ENCODE peak calls at places on chromosome 7, in four cellular contexts. D, G, M and L are unnamed samples.

GRCh38 chr7:155257482-155258232 is 40.0 kb upstream of the INSIG1 start:
- DNase-seq in D (no peak), G (no peak), M (no peak), L (no peak)

GRCh38 chr7:50957427-50957826 is 174.7 kb upstream of the GRB10 start:
- DNase-seq in D (no peak), G (no peak), M (peak), L (no peak)

GRCh38 chr7:24920702-24921679 is 59.0 kb downstream of the OSBPL3 start:
- DNase-seq in D (no peak), G (no peak), M (no peak), L (no peak)

GRCh38 chr7:40072268-40072667 is 62.2 kb downstream of the MPLKIP start:
- DNase-seq in D (no peak), G (no peak), M (peak), L (no peak)

GRCh38 chr7:54985405-54986360 is 33.1 kb upstream of the EGFR start:
- DNase-seq in D (peak), G (no peak), M (no peak), L (no peak)

GRCh38 chr7:101857358-101857794 is 40.0 kb downstream of the CUX1 start:
- DNase-seq in D (no peak), G (no peak), M (no peak), L (no peak)

GRCh38 chr7:3194501-3195141 is 106.4 kb upstream of the SDK1 start:
- DNase-seq in D (peak), G (peak), M (peak), L (peak)

GRCh38 chr7:155329225-155329624 is 31.5 kb downstream of the INSIG1 start:
- DNase-seq in D (no peak), G (no peak), M (no peak), L (no peak)

GRCh38 chr7:25519962-25520562 is 291.8 kb upstream of the NPVF start:
- DNase-seq in D (no peak), G (no peak), M (no peak), L (no peak)

GRCh38 chr7:22579961-22580360 is 80.0 kb upstream of the STEAP1B start:
- DNase-seq in D (no peak), G (no peak), M (no peak), L (no peak)

GRCh38 chr7:32023353-32023752 is 46.9 kb downstream of the PDE1C start:
- DNase-seq in D (no peak), G (no peak), M (no peak), L (no peak)

GRCh38 chr7:75531359-75531821 is 39.3 kb downstream of the SPDYE5 start:
- DNase-seq in D (peak), G (peak), M (peak), L (no peak)

GRCh38 chr7:26399309-26399610 is 107.6 kb downstream of the SNX10 start:
- DNase-seq in D (peak), G (peak), M (peak), L (no peak)

GRCh38 chr7:40432046-40432445 is 297.2 kb downstream of the SUGCT start:
- DNase-seq in D (no peak), G (no peak), M (no peak), L (no peak)

GRCh38 chr7:29968683-29969457 is 20.7 kb downstream of the SCRN1 start:
- DNase-seq in D (peak), G (no peak), M (peak), L (no peak)

GRCh38 chr7:105932835-105933477 is 30.1 kb upstream of the CDHR3 start:
- DNase-seq in D (peak), G (no peak), M (peak), L (peak)

GRCh38 chr7:23811540-23811939 is 101.5 kb downstream of the STK31 start:
- DNase-seq in D (no peak), G (no peak), M (peak), L (no peak)

GRCh38 chr7:66187894-66188293 is 17.2 kb upstream of the TPST1 start:
- DNase-seq in D (no peak), G (no peak), M (no peak), L (no peak)

GRCh38 chr7:47314728-47315601 is 266.9 kb downstream of the TNS3 start:
- DNase-seq in D (peak), G (no peak), M (peak), L (no peak)

GRCh38 chr7:24536670-24537069 is 36.6 kb upstream of the PALS2 start:
- DNase-seq in D (no peak), G (no peak), M (no peak), L (no peak)

GRCh38 chr7:141945356-141945755 is 1.4 kb downstream of the CLEC5A start:
- DNase-seq in D (no peak), G (no peak), M (no peak), L (no peak)

GRCh38 chr7:155483245-155483644 is 25.3 kb downstream of the EN2 start:
- DNase-seq in D (no peak), G (no peak), M (no peak), L (no peak)

GRCh38 chr7:73717025-73717807 is 2.3 kb downstream of the STX1A start:
- DNase-seq in D (peak), G (no peak), M (no peak), L (no peak)

GRCh38 chr7:51121945-51122425 is 194.6 kb downstream of the COBL start:
- DNase-seq in D (no peak), G (no peak), M (peak), L (peak)

GRCh38 chr7:100446040-100446439 is 9.7 kb upstream of the PPP1R35 start:
- DNase-seq in D (peak), G (no peak), M (no peak), L (no peak)

GRCh38 chr7:88091988-88092675 is 127.7 kb downstream of the SRI start:
- DNase-seq in D (no peak), G (no peak), M (no peak), L (no peak)

GRCh38 chr7:63867127-63867526 is 131.5 kb upstream of the ZNF722 start:
- DNase-seq in D (no peak), G (no peak), M (no peak), L (no peak)

GRCh38 chr7:41979834-41980307 is 257.1 kb downstream of the GLI3 start:
- DNase-seq in D (peak), G (peak), M (peak), L (no peak)

GRCh38 chr7:43461349-43462024 is 121.4 kb upstream of the STK17A start:
- DNase-seq in D (no peak), G (no peak), M (no peak), L (no peak)

GRCh38 chr7:138545123-138545522 is 85.1 kb downstream of the TRIM24 start:
- DNase-seq in D (no peak), G (no peak), M (no peak), L (no peak)

GRCh38 chr7:117212969-117213877 is 109.6 kb downstream of the WNT2 start:
- DNase-seq in D (peak), G (peak), M (peak), L (peak)

GRCh38 chr7:126079581-126079980 is 1150.0 kb upstream of the POT1 start:
- DNase-seq in D (no peak), G (no peak), M (no peak), L (no peak)

GRCh38 chr7:97418312-97418711 is 300.8 kb downstream of the SDHAF3 start:
- DNase-seq in D (no peak), G (peak), M (peak), L (no peak)

GRCh38 chr7:26038201-26038990 is 113.6 kb upstream of the NFE2L3 start:
- DNase-seq in D (no peak), G (no peak), M (no peak), L (no peak)

GRCh38 chr7:31094271-31094670 is 42.2 kb downstream of the ADCYAP1R1 start:
- DNase-seq in D (no peak), G (no peak), M (no peak), L (no peak)

GRCh38 chr7:33886100-33886623 is 19.2 kb upstream of the BMPER start:
- DNase-seq in D (peak), G (peak), M (peak), L (no peak)

GRCh38 chr7:80499350-80499955 is 12.4 kb downstream of the GNAT3 start:
- DNase-seq in D (peak), G (peak), M (peak), L (no peak)

GRCh38 chr7:151631968-151632749 is 112.5 kb upstream of the RHEB start:
- DNase-seq in D (peak), G (peak), M (peak), L (peak)
- H4K8ac ChIP-seq in D (peak), G (no peak), M (peak), L (no peak)

DNA sequence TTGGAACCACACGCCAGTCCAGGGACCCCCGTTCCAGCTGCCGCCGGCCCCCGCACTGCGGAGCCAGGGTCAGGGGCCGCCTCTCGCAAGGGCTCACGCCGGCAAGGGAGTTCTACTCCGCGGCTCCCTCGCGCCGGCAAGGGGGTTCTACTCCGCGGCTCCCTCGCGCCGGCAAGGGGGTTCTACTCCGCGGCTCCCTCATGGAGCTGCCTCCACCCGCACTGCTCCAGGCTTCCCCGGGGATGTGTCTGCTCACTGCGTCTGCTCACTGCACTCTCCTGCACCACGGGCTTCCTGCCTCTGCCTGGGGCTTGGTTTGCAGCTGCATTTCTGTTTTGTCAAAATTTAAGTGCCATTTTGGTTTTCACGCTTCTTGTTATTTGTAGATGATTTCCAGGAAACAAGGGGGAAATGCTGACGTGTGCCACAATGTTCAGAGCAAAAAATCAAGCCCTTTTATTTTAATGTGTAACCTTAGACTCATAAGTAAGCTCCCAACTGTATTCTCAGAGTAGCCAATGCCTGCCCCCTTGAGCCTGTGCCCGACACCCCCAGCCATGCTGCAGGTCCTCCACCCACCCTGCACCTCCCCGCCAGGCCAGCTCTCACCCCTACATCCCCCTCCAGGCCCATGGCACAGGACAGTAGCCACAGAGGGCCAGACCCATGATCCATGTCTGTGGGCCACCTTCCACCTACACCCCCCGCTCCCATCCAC is 246.2 kb downstream of the MAD1L1 start:
- DNase-seq in D (no peak), G (no peak), M (no peak), L (no peak)
- H3K27ac ChIP-seq in D (no peak), G (no peak), M (no peak), L (no peak)

DNA sequence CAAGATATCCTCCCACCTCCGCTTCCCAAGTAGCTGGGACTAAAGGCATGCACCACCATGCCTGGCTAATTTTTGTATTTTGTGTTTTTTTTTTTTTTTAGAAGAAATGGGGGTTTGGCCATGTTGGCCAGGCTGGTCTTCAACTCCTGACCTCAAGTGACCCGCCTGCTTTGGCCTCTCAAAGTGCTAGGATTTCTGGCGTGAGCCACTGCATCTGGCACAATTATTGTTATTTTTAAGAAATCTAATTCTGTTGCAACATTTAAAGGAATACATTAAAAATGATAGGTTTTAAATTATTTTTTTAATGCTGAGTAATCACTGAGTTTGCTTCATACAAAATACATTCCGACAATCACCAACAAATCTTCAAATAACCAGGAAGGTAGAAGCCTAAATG is 178.1 kb upstream of the SEMA3E start:
- DNase-seq in D (no peak), G (no peak), M (no peak), L (no peak)
- H3K4ac ChIP-seq in D (no peak), G (no peak), M (peak), L (no peak)

GRCh38 chr7:1748076-1748750 is 78.1 kb downstream of the ELFN1 start:
- DNase-seq in D (no peak), G (no peak), M (no peak), L (no peak)
- H4K8ac ChIP-seq in D (no peak), G (no peak), M (no peak), L (peak)